ENCODE peak calls at places on chromosomes 2 and 18, in nine cellular contexts. One of them, this sample, is unnamed.
A peak's percentile ranks its signal among the peaks of the same experiment; 100 is the strongest.

GRCh38 chr2:138329167-138329566 is 172.4 kb upstream of the SPOPL start:
- DNase-seq in astrocyte of the spinal cord: no peak
- DNase-seq in body of pancreas: no peak
- DNase-seq in AG09319: no peak
- DNase-seq in activated B cell treated with CpG ODN at 0.5 μM for 24 hours: no peak
- DNase-seq in HCT116: no peak
- DNase-seq in IMR-90: no peak
- DNase-seq in heart right ventricle: no peak
- DNase-seq in mesothelial cell of epicardium: no peak
- DNase-seq in this sample: no peak

GRCh38 chr2:230922951-230923717 is 1.9 kb downstream of the GPR55 start:
- DNase-seq in astrocyte of the spinal cord: no peak
- DNase-seq in body of pancreas: peak; percentile 7
- DNase-seq in AG09319: no peak
- DNase-seq in activated B cell treated with CpG ODN at 0.5 μM for 24 hours: peak; percentile 8
- DNase-seq in HCT116: no peak
- DNase-seq in IMR-90: no peak
- DNase-seq in heart right ventricle: no peak
- DNase-seq in mesothelial cell of epicardium: no peak
- DNase-seq in this sample: peak; percentile 17

GRCh38 chr2:30348825-30349224 is 98.2 kb upstream of the LCLAT1 start:
- DNase-seq in astrocyte of the spinal cord: no peak
- DNase-seq in body of pancreas: no peak
- DNase-seq in AG09319: no peak
- DNase-seq in activated B cell treated with CpG ODN at 0.5 μM for 24 hours: no peak
- DNase-seq in HCT116: no peak
- DNase-seq in IMR-90: no peak
- DNase-seq in heart right ventricle: no peak
- DNase-seq in mesothelial cell of epicardium: no peak
- DNase-seq in this sample: no peak

GRCh38 chr18:35282353-35282752 is 7.7 kb downstream of the ZSCAN30 start:
- DNase-seq in astrocyte of the spinal cord: peak; percentile 74
- DNase-seq in body of pancreas: no peak
- DNase-seq in AG09319: peak; percentile 44
- DNase-seq in activated B cell treated with CpG ODN at 0.5 μM for 24 hours: no peak
- DNase-seq in HCT116: no peak
- DNase-seq in IMR-90: peak; percentile 95
- DNase-seq in heart right ventricle: no peak
- DNase-seq in mesothelial cell of epicardium: no peak
- DNase-seq in this sample: no peak

GRCh38 chr2:233451950-233452349 is 97.7 kb downstream of the DGKD start:
- DNase-seq in astrocyte of the spinal cord: no peak
- DNase-seq in body of pancreas: no peak
- DNase-seq in AG09319: no peak
- DNase-seq in activated B cell treated with CpG ODN at 0.5 μM for 24 hours: no peak
- DNase-seq in HCT116: no peak
- DNase-seq in IMR-90: no peak
- DNase-seq in heart right ventricle: no peak
- DNase-seq in mesothelial cell of epicardium: no peak
- DNase-seq in this sample: no peak

GRCh38 chr2:177279847-177280246 is 15.3 kb upstream of the NFE2L2 start:
- DNase-seq in astrocyte of the spinal cord: no peak
- DNase-seq in body of pancreas: no peak
- DNase-seq in AG09319: no peak
- DNase-seq in activated B cell treated with CpG ODN at 0.5 μM for 24 hours: no peak
- DNase-seq in HCT116: no peak
- DNase-seq in IMR-90: no peak
- DNase-seq in heart right ventricle: no peak
- DNase-seq in mesothelial cell of epicardium: no peak
- DNase-seq in this sample: no peak

GRCh38 chr2:105771841-105772240 is 27.1 kb downstream of the NCK2 start:
- DNase-seq in astrocyte of the spinal cord: no peak
- DNase-seq in body of pancreas: no peak
- DNase-seq in AG09319: no peak
- DNase-seq in activated B cell treated with CpG ODN at 0.5 μM for 24 hours: no peak
- DNase-seq in HCT116: no peak
- DNase-seq in IMR-90: no peak
- DNase-seq in heart right ventricle: no peak
- DNase-seq in mesothelial cell of epicardium: no peak
- DNase-seq in this sample: no peak

GRCh38 chr2:70901235-70902066 is 34.2 kb upstream of the ATP6V1B1 start:
- DNase-seq in astrocyte of the spinal cord: peak; percentile 37
- DNase-seq in body of pancreas: no peak
- DNase-seq in AG09319: no peak
- DNase-seq in activated B cell treated with CpG ODN at 0.5 μM for 24 hours: no peak
- DNase-seq in HCT116: no peak
- DNase-seq in IMR-90: peak; percentile 34
- DNase-seq in heart right ventricle: peak; percentile 37
- DNase-seq in mesothelial cell of epicardium: no peak
- DNase-seq in this sample: no peak

GRCh38 chr18:74524097-74524496 is 10.2 kb upstream of the CNDP1 start:
- DNase-seq in astrocyte of the spinal cord: peak; percentile 36
- DNase-seq in body of pancreas: peak; percentile 13
- DNase-seq in AG09319: no peak
- DNase-seq in activated B cell treated with CpG ODN at 0.5 μM for 24 hours: no peak
- DNase-seq in HCT116: no peak
- DNase-seq in IMR-90: peak; percentile 7
- DNase-seq in heart right ventricle: no peak
- DNase-seq in mesothelial cell of epicardium: no peak
- DNase-seq in this sample: no peak

GRCh38 chr2:20050104-20050711 is 1.2 kb downstream of the LAPTM4A start:
- DNase-seq in astrocyte of the spinal cord: peak; percentile 68
- DNase-seq in body of pancreas: no peak
- DNase-seq in AG09319: no peak
- DNase-seq in activated B cell treated with CpG ODN at 0.5 μM for 24 hours: no peak
- DNase-seq in HCT116: no peak
- DNase-seq in IMR-90: peak; percentile 88
- DNase-seq in heart right ventricle: no peak
- DNase-seq in mesothelial cell of epicardium: no peak
- DNase-seq in this sample: no peak

GRCh38 chr2:12479042-12479601 is 237.6 kb upstream of the TRIB2 start:
- DNase-seq in astrocyte of the spinal cord: peak; percentile 44
- DNase-seq in body of pancreas: no peak
- DNase-seq in AG09319: no peak
- DNase-seq in activated B cell treated with CpG ODN at 0.5 μM for 24 hours: no peak
- DNase-seq in HCT116: no peak
- DNase-seq in IMR-90: peak; percentile 15
- DNase-seq in heart right ventricle: no peak
- DNase-seq in mesothelial cell of epicardium: no peak
- DNase-seq in this sample: no peak

GRCh38 chr2:182763311-182763912 is 47.4 kb downstream of the DNAJC10 start:
- DNase-seq in astrocyte of the spinal cord: peak; percentile 62
- DNase-seq in body of pancreas: no peak
- DNase-seq in AG09319: no peak
- DNase-seq in activated B cell treated with CpG ODN at 0.5 μM for 24 hours: no peak
- DNase-seq in HCT116: peak; percentile 18
- DNase-seq in IMR-90: peak; percentile 43
- DNase-seq in heart right ventricle: no peak
- DNase-seq in mesothelial cell of epicardium: no peak
- DNase-seq in this sample: no peak

GRCh38 chr2:75787532-75788132 is 76.9 kb upstream of the GCFC2 start:
- DNase-seq in astrocyte of the spinal cord: peak; percentile 39
- DNase-seq in body of pancreas: no peak
- DNase-seq in AG09319: no peak
- DNase-seq in activated B cell treated with CpG ODN at 0.5 μM for 24 hours: no peak
- DNase-seq in HCT116: peak; percentile 10
- DNase-seq in IMR-90: peak; percentile 29
- DNase-seq in heart right ventricle: no peak
- DNase-seq in mesothelial cell of epicardium: no peak
- DNase-seq in this sample: no peak

GRCh38 chr2:182668671-182669070 is 47.4 kb upstream of the DNAJC10 start:
- DNase-seq in astrocyte of the spinal cord: peak; percentile 50
- DNase-seq in body of pancreas: peak; percentile 70
- DNase-seq in AG09319: no peak
- DNase-seq in activated B cell treated with CpG ODN at 0.5 μM for 24 hours: no peak
- DNase-seq in HCT116: no peak
- DNase-seq in IMR-90: peak; percentile 11
- DNase-seq in heart right ventricle: no peak
- DNase-seq in mesothelial cell of epicardium: no peak
- DNase-seq in this sample: no peak

GRCh38 chr18:80158365-80158764 is 49.3 kb downstream of the ADNP2 start:
- DNase-seq in astrocyte of the spinal cord: no peak
- DNase-seq in body of pancreas: no peak
- DNase-seq in AG09319: no peak
- DNase-seq in activated B cell treated with CpG ODN at 0.5 μM for 24 hours: no peak
- DNase-seq in HCT116: no peak
- DNase-seq in IMR-90: no peak
- DNase-seq in heart right ventricle: no peak
- DNase-seq in mesothelial cell of epicardium: no peak
- DNase-seq in this sample: no peak

GRCh38 chr2:60414731-60415130 is 138.7 kb downstream of the BCL11A start:
- DNase-seq in astrocyte of the spinal cord: peak; percentile 45
- DNase-seq in body of pancreas: no peak
- DNase-seq in AG09319: no peak
- DNase-seq in activated B cell treated with CpG ODN at 0.5 μM for 24 hours: no peak
- DNase-seq in HCT116: no peak
- DNase-seq in IMR-90: peak; percentile 70
- DNase-seq in heart right ventricle: no peak
- DNase-seq in mesothelial cell of epicardium: no peak
- DNase-seq in this sample: no peak

GRCh38 chr18:78972385-78972918 is 7.2 kb upstream of the SALL3 start:
- DNase-seq in astrocyte of the spinal cord: no peak
- DNase-seq in body of pancreas: no peak
- DNase-seq in AG09319: no peak
- DNase-seq in activated B cell treated with CpG ODN at 0.5 μM for 24 hours: no peak
- DNase-seq in HCT116: no peak
- DNase-seq in IMR-90: no peak
- DNase-seq in heart right ventricle: no peak
- DNase-seq in mesothelial cell of epicardium: no peak
- DNase-seq in this sample: no peak

GRCh38 chr2:84306361-84306760 is 152.7 kb downstream of the SUCLG1 start:
- DNase-seq in astrocyte of the spinal cord: no peak
- DNase-seq in body of pancreas: no peak
- DNase-seq in AG09319: no peak
- DNase-seq in activated B cell treated with CpG ODN at 0.5 μM for 24 hours: no peak
- DNase-seq in HCT116: no peak
- DNase-seq in IMR-90: no peak
- DNase-seq in heart right ventricle: no peak
- DNase-seq in mesothelial cell of epicardium: no peak
- DNase-seq in this sample: no peak

GRCh38 chr2:28251337-28251736 is 141.3 kb upstream of the FOSL2 start:
- DNase-seq in astrocyte of the spinal cord: no peak
- DNase-seq in body of pancreas: no peak
- DNase-seq in AG09319: no peak
- DNase-seq in activated B cell treated with CpG ODN at 0.5 μM for 24 hours: no peak
- DNase-seq in HCT116: no peak
- DNase-seq in IMR-90: no peak
- DNase-seq in heart right ventricle: no peak
- DNase-seq in mesothelial cell of epicardium: no peak
- DNase-seq in this sample: no peak
- TF ChIP-seq CTCF in astrocyte of the spinal cord: no peak
- TF ChIP-seq CTCF in body of pancreas: no peak
- TF ChIP-seq CTCF in AG09319: no peak
- TF ChIP-seq CTCF in activated B cell treated with CpG ODN at 0.5 μM for 24 hours: no peak
- TF ChIP-seq CTCF in HCT116: no peak
- TF ChIP-seq CTCF in IMR-90: no peak
- TF ChIP-seq CTCF in heart right ventricle: no peak
- TF ChIP-seq CTCF in mesothelial cell of epicardium: no peak
- TF ChIP-seq CTCF in this sample: no peak

DNA sequence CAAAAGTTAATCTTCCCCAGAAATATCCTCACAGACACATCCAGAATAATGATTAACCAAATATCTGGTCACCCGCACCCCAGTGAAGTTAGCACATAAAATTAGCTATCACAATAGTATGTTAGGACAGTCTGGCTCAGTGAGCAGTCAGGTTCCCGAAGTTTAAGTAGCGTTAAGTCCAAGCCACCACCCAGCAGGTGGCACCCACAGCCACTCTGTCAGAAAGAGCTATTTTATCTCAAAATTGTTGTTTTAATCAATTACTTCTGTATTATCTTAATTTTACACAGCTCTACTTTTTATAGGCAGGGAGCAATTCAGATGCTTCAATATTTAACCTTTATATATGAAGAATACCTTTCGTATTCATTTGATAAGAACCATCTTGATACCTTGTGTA is 537.5 kb downstream of the MBD2 start:
- DNase-seq in astrocyte of the spinal cord: no peak
- DNase-seq in body of pancreas: no peak
- DNase-seq in AG09319: no peak
- DNase-seq in activated B cell treated with CpG ODN at 0.5 μM for 24 hours: no peak
- DNase-seq in HCT116: no peak
- DNase-seq in IMR-90: no peak
- DNase-seq in heart right ventricle: no peak
- DNase-seq in mesothelial cell of epicardium: no peak
- DNase-seq in this sample: no peak
- TF ChIP-seq CTCF in astrocyte of the spinal cord: no peak
- TF ChIP-seq CTCF in body of pancreas: no peak
- TF ChIP-seq CTCF in AG09319: peak; percentile 13
- TF ChIP-seq CTCF in activated B cell treated with CpG ODN at 0.5 μM for 24 hours: no peak
- TF ChIP-seq CTCF in HCT116: no peak
- TF ChIP-seq CTCF in IMR-90: no peak
- TF ChIP-seq CTCF in heart right ventricle: no peak
- TF ChIP-seq CTCF in mesothelial cell of epicardium: no peak
- TF ChIP-seq CTCF in this sample: no peak

GRCh38 chr18:33440384-33441043 is at the start of gene CCDC178:
- DNase-seq in astrocyte of the spinal cord: peak; percentile 26
- DNase-seq in body of pancreas: peak; percentile 27
- DNase-seq in AG09319: no peak
- DNase-seq in activated B cell treated with CpG ODN at 0.5 μM for 24 hours: no peak
- DNase-seq in HCT116: no peak
- DNase-seq in IMR-90: peak; percentile 4
- DNase-seq in heart right ventricle: peak; percentile 16
- DNase-seq in mesothelial cell of epicardium: peak; percentile 74
- DNase-seq in this sample: no peak
- TF ChIP-seq CTCF in astrocyte of the spinal cord: no peak
- TF ChIP-seq CTCF in body of pancreas: no peak
- TF ChIP-seq CTCF in AG09319: no peak
- TF ChIP-seq CTCF in activated B cell treated with CpG ODN at 0.5 μM for 24 hours: no peak
- TF ChIP-seq CTCF in HCT116: no peak
- TF ChIP-seq CTCF in IMR-90: no peak
- TF ChIP-seq CTCF in heart right ventricle: no peak
- TF ChIP-seq CTCF in mesothelial cell of epicardium: no peak
- TF ChIP-seq CTCF in this sample: no peak

GRCh38 chr18:26981373-26982082 is 116.0 kb upstream of the AQP4 start:
- DNase-seq in astrocyte of the spinal cord: no peak
- DNase-seq in body of pancreas: no peak
- DNase-seq in AG09319: no peak
- DNase-seq in activated B cell treated with CpG ODN at 0.5 μM for 24 hours: no peak
- DNase-seq in HCT116: no peak
- DNase-seq in IMR-90: no peak
- DNase-seq in heart right ventricle: no peak
- DNase-seq in mesothelial cell of epicardium: no peak
- DNase-seq in this sample: no peak

GRCh38 chr18:26977791-26978190 is 112.3 kb upstream of the AQP4 start:
- DNase-seq in astrocyte of the spinal cord: no peak
- DNase-seq in body of pancreas: no peak
- DNase-seq in AG09319: no peak
- DNase-seq in activated B cell treated with CpG ODN at 0.5 μM for 24 hours: no peak
- DNase-seq in HCT116: no peak
- DNase-seq in IMR-90: no peak
- DNase-seq in heart right ventricle: no peak
- DNase-seq in mesothelial cell of epicardium: no peak
- DNase-seq in this sample: no peak

GRCh38 chr18:26971327-26971918 is 105.9 kb upstream of the AQP4 start:
- DNase-seq in astrocyte of the spinal cord: no peak
- DNase-seq in body of pancreas: no peak
- DNase-seq in AG09319: no peak
- DNase-seq in activated B cell treated with CpG ODN at 0.5 μM for 24 hours: no peak
- DNase-seq in HCT116: no peak
- DNase-seq in IMR-90: no peak
- DNase-seq in heart right ventricle: no peak
- DNase-seq in mesothelial cell of epicardium: no peak
- DNase-seq in this sample: no peak

GRCh38 chr18:26978812-26979341 is 113.4 kb upstream of the AQP4 start:
- DNase-seq in astrocyte of the spinal cord: no peak
- DNase-seq in body of pancreas: no peak
- DNase-seq in AG09319: no peak
- DNase-seq in activated B cell treated with CpG ODN at 0.5 μM for 24 hours: no peak
- DNase-seq in HCT116: no peak
- DNase-seq in IMR-90: no peak
- DNase-seq in heart right ventricle: no peak
- DNase-seq in mesothelial cell of epicardium: no peak
- DNase-seq in this sample: no peak

GRCh38 chr18:26976206-26976605 is 110.7 kb upstream of the AQP4 start:
- DNase-seq in astrocyte of the spinal cord: no peak
- DNase-seq in body of pancreas: no peak
- DNase-seq in AG09319: no peak
- DNase-seq in activated B cell treated with CpG ODN at 0.5 μM for 24 hours: no peak
- DNase-seq in HCT116: no peak
- DNase-seq in IMR-90: no peak
- DNase-seq in heart right ventricle: no peak
- DNase-seq in mesothelial cell of epicardium: no peak
- DNase-seq in this sample: no peak
- TF ChIP-seq CTCF in astrocyte of the spinal cord: no peak
- TF ChIP-seq CTCF in body of pancreas: no peak
- TF ChIP-seq CTCF in AG09319: no peak
- TF ChIP-seq CTCF in activated B cell treated with CpG ODN at 0.5 μM for 24 hours: no peak
- TF ChIP-seq CTCF in HCT116: no peak
- TF ChIP-seq CTCF in IMR-90: no peak
- TF ChIP-seq CTCF in heart right ventricle: no peak
- TF ChIP-seq CTCF in mesothelial cell of epicardium: no peak
- TF ChIP-seq CTCF in this sample: no peak

This sample was measured in omental fat pad.